ENCODE peak calls at places on chromosomes 1 and 21, in five cellular contexts. J, S, D, A and U are unnamed samples.

GRCh38 chr1:232014941-232015340 is 388.4 kb downstream of the DISC1 start:
- DNase-seq in J (no peak), S (no peak), D (no peak), A (no peak), U (no peak)

GRCh38 chr1:151993084-151993733 is 450 bp downstream of the S100A10 start:
- DNase-seq in J (no peak), S (no peak), D (no peak), A (no peak), U (peak; percentile 35)

GRCh38 chr1:22854688-22855565 is 117.7 kb downstream of the LACTBL1 start:
- DNase-seq in J (no peak), S (no peak), D (no peak), A (no peak), U (no peak)

GRCh38 chr1:157146244-157146643 is 8.0 kb upstream of the ETV3 start:
- DNase-seq in J (no peak), S (no peak), D (no peak), A (no peak), U (no peak)

GRCh38 chr1:62159940-62160348 is 34.7 kb upstream of the L1TD1 start:
- DNase-seq in J (no peak), S (no peak), D (no peak), A (no peak), U (no peak)

GRCh38 chr1:157410457-157410856 is 141.9 kb downstream of the FCRL5 start:
- DNase-seq in J (no peak), S (no peak), D (no peak), A (no peak), U (no peak)

GRCh38 chr1:180946537-180947507 is 34.1 kb downstream of the KIAA1614 start:
- DNase-seq in J (no peak), S (no peak), D (no peak), A (no peak), U (no peak)

GRCh38 chr1:52856026-52856425 is 13.5 kb downstream of the ZYG11A start:
- DNase-seq in J (no peak), S (no peak), D (no peak), A (no peak), U (no peak)

GRCh38 chr1:54129858-54130257 is 22.9 kb downstream of the CDCP2 start:
- DNase-seq in J (no peak), S (no peak), D (no peak), A (no peak), U (no peak)

GRCh38 chr1:34745666-34746065 is 9.2 kb upstream of the GJB5 start:
- DNase-seq in J (no peak), S (no peak), D (no peak), A (no peak), U (no peak)

GRCh38 chr1:227951624-227952373 is 4.1 kb upstream of the WNT9A start:
- DNase-seq in J (no peak), S (no peak), D (no peak), A (no peak), U (no peak)

GRCh38 chr1:32337855-32338636 is 2.0 kb upstream of the MARCKSL1 start:
- DNase-seq in J (no peak), S (peak; percentile 74), D (no peak), A (no peak), U (no peak)

GRCh38 chr1:34781071-34781843 is at the start of gene GJB3:
- DNase-seq in J (no peak), S (no peak), D (no peak), A (no peak), U (peak; percentile 29)

GRCh38 chr1:36786425-36786824 is 247.9 kb downstream of the GRIK3 start:
- DNase-seq in J (no peak), S (no peak), D (no peak), A (no peak), U (no peak)

GRCh38 chr1:219066631-219067349 is 106.9 kb upstream of the LYPLAL1 start:
- DNase-seq in J (no peak), S (peak; percentile 82), D (peak; percentile 46), A (no peak), U (no peak)

GRCh38 chr21:36478207-36478701 is 1.7 kb downstream of the CLDN14 start:
- DNase-seq in J (no peak), S (peak; percentile 80), D (peak; percentile 68), A (no peak), U (no peak)

GRCh38 chr1:1406821-1407100 is 332 bp downstream of the MRPL20 start:
- DNase-seq in J (no peak), S (no peak), D (no peak), A (no peak), U (no peak)

GRCh38 chr1:16231331-16232315 is 5.4 kb downstream of the CPLANE2 start:
- DNase-seq in J (no peak), S (no peak), D (no peak), A (no peak), U (no peak)

GRCh38 chr1:50661626-50662025 is 238.4 kb upstream of the DMRTA2 start:
- DNase-seq in J (no peak), S (no peak), D (no peak), A (no peak), U (no peak)

GRCh38 chr1:117671781-117672501 is 66.1 kb downstream of the TENT5C start:
- DNase-seq in J (peak; percentile 70), S (peak; percentile 75), D (no peak), A (no peak), U (peak; percentile 42)

GRCh38 chr1:37497832-37498231 is 16.7 kb downstream of the MEAF6 start:
- DNase-seq in J (peak; percentile 82), S (no peak), D (no peak), A (no peak), U (no peak)

GRCh38 chr1:216742625-216743024 is 19.4 kb upstream of the ESRRG start:
- DNase-seq in J (no peak), S (peak; percentile 28), D (no peak), A (no peak), U (no peak)

GRCh38 chr1:229479660-229480399 is 28.3 kb downstream of the NUP133 start:
- DNase-seq in J (no peak), S (no peak), D (no peak), A (no peak), U (no peak)

GRCh38 chr21:15062566-15062965 is 2.2 kb downstream of the NRIP1 start:
- DNase-seq in J (no peak), S (peak; percentile 50), D (no peak), A (no peak), U (no peak)

GRCh38 chr21:15063821-15064575 is 802 bp downstream of the NRIP1 start:
- DNase-seq in J (peak; percentile 67), S (peak; percentile 44), D (no peak), A (no peak), U (peak; percentile 59)

GRCh38 chr21:15064576-15065380 is at the start of gene NRIP1:
- DNase-seq in J (peak; percentile 92), S (peak; percentile 94), D (peak; percentile 56), A (peak; percentile 33), U (peak; percentile 87)

GRCh38 chr21:15061747-15062146 is 3.1 kb downstream of the NRIP1 start:
- DNase-seq in J (no peak), S (no peak), D (no peak), A (no peak), U (no peak)

GRCh38 chr21:15063081-15063820 is 1.5 kb downstream of the NRIP1 start:
- DNase-seq in J (no peak), S (peak; percentile 24), D (no peak), A (no peak), U (no peak)
- TF ChIP-seq CTCF in J (no peak), S (no peak), D (no peak), A (no peak), U (no peak)

GRCh38 chr1:31154632-31155215 is 85.0 kb downstream of the NKAIN1 start:
- DNase-seq in J (peak; percentile 90), S (peak; percentile 71), D (no peak), A (peak; percentile 62), U (peak; percentile 82)
- TF ChIP-seq CTCF in J (no peak), S (no peak), D (no peak), A (no peak), U (no peak)

DNA sequence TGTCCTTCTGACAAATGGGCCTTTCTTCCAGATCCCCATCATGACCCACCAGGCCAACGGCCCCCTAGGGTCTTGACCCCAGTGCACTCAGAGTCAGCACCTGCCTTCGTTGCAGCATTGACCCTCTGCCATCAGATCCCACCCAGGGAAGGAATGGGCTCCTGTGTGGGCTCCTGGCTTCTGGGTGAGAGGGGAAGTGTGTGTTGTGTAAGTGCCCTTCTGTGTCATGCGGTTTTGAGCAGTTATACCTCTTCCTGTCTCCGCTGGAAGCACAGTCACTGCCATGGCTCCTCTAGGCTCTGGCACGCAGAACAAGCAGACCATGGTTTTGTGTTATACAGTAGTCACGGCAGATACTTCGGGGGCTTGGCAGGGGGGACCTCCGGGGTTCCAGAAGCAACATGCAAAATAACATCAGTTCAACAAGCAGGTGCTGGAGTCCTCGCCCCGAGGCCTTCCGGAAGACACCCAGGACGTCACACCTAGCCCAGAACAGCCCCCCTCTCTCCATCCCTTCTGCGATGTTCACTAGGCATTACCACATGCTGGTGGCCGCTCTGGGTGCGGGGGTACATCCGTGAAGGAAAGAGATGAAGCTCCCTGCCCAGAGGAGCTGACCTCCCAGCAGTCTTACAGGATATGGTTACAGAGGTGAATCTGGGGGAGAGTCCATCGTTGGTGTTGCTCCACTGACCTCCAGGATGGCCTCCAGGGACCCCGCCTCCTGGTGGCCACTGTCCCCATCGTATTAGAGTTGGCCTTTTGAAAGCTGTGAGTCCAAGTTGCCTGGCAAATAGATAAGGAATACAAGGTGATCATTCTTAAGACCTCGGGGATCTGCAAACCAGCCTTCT is 17.4 kb upstream of the KCNAB2 start:
- DNase-seq in J (peak; percentile 10), S (no peak), D (no peak), A (no peak), U (no peak)
- TF ChIP-seq CTCF in J (no peak), S (no peak), D (no peak), A (no peak), U (no peak)

GRCh38 chr1:40178200-40178599 is 17.0 kb downstream of the RLF start:
- DNase-seq in J (no peak), S (no peak), D (no peak), A (no peak), U (no peak)
- TF ChIP-seq CTCF in J (no peak), S (no peak), D (no peak), A (no peak), U (no peak)

GRCh38 chr1:236124965-236125364 is 17.4 kb upstream of the GPR137B start:
- DNase-seq in J (no peak), S (no peak), D (no peak), A (no peak), U (no peak)
- TF ChIP-seq CTCF in J (no peak), S (no peak), D (no peak), A (no peak), U (no peak)

DNA sequence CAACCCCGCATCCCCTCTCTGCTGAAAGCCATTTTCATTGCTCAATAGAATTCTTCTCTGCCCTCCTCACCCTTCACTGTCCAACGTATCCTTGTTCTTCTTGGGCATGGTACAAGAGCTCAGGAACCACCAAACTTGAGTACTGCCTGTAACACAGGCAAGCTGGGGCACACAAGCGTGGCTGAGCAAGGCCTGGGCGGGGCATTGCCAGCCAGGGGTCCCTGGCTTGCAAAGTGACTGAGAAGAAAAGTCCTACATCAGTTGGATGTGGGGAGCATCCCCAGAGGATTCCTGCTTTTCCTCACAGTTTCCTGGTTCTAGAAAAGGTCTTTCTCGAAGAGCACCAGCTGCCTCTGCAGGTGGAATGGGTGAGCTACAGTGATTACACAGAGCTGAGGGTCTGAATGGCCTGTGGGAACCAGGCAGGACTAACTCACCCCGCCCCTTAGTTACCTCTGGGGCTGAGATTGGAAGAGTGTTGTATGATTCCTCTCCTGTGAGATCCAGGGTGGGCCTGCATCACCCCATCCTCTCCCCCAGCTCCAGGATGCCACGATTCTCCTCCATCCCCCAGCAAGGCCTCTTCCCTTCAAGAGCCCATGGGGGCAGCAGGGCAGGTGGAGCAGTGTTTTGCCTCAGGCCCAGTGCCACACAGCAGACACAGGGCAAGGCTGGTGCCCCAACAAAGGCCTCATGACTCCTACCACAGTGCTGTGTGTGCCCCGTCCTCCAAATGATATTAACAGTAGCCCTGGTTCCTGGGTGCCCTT is 121.9 kb downstream of the MATN1 start:
- DNase-seq in J (no peak), S (no peak), D (no peak), A (no peak), U (no peak)
- TF ChIP-seq CTCF in J (no peak), S (no peak), D (peak; percentile 28), A (no peak), U (no peak)